ENCODE peak calls at places on chromosomes 12 and 14, in four cellular contexts. V is adrenal gland, R is MM.1S, G is esophagus squamous epithelium. S is an unnamed sample.

GRCh38 chr12:19273482-19274330 is 144.2 kb downstream of the PLEKHA5 start:
- DNase-seq in V (peak; percentile 90), R (no peak), G (no peak), S (peak; percentile 63)

GRCh38 chr12:95225645-95226212 is 8.1 kb downstream of the VEZT start:
- DNase-seq in V (peak; percentile 52), R (no peak), G (no peak), S (no peak)

GRCh38 chr12:122021193-122021821 is 377 bp upstream of the BCL7A start:
- DNase-seq in V (peak; percentile 34), R (no peak), G (no peak), S (peak; percentile 54)

GRCh38 chr12:93273834-93274705 is 103.7 kb upstream of the NUDT4 start:
- DNase-seq in V (no peak), R (no peak), G (no peak), S (no peak)

GRCh38 chr12:132282031-132282949 is 47.1 kb downstream of the GALNT9 start:
- DNase-seq in V (peak; percentile 21), R (no peak), G (no peak), S (no peak)

GRCh38 chr12:50276912-50277671 is 6.2 kb downstream of the LIMA1 start:
- DNase-seq in V (no peak), R (no peak), G (no peak), S (no peak)

GRCh38 chr14:68384335-68384734 is 408.5 kb downstream of the ZFP36L1 start:
- DNase-seq in V (peak; percentile 65), R (no peak), G (no peak), S (peak; percentile 57)

GRCh38 chr12:19799216-19799615 is 359.9 kb downstream of the AEBP2 start:
- DNase-seq in V (no peak), R (no peak), G (no peak), S (no peak)

GRCh38 chr12:88931598-88931997 is 351.3 kb upstream of the KITLG start:
- DNase-seq in V (no peak), R (no peak), G (no peak), S (no peak)

GRCh38 chr14:54669759-54670630 is 103.1 kb downstream of the SAMD4A start:
- DNase-seq in V (no peak), R (no peak), G (no peak), S (no peak)

GRCh38 chr14:77965919-77966435 is 166.1 kb downstream of the ADCK1 start:
- DNase-seq in V (peak; percentile 51), R (peak; percentile 12), G (no peak), S (peak; percentile 95)

GRCh38 chr12:91870872-91871707 is 274.6 kb downstream of the BTG1 start:
- DNase-seq in V (no peak), R (no peak), G (no peak), S (no peak)

GRCh38 chr12:25241171-25242020 is 9.3 kb downstream of the KRAS start:
- DNase-seq in V (no peak), R (peak; percentile 73), G (no peak), S (no peak)

GRCh38 chr14:30928462-30928861 is 54.1 kb downstream of the COCH start:
- DNase-seq in V (no peak), R (no peak), G (no peak), S (no peak)

GRCh38 chr12:106125351-106126085 is 13.2 kb downstream of the NUAK1 start:
- DNase-seq in V (no peak), R (no peak), G (no peak), S (no peak)
- H3K4me1 ChIP-seq in V (peaks cover 11% of the 10 kb centered on the region), R (peaks cover 4% of the 10 kb centered on the region), G (peaks cover 72% of the 10 kb centered on the region), S (peaks cover 29% of the 10 kb centered on the region)

DNA sequence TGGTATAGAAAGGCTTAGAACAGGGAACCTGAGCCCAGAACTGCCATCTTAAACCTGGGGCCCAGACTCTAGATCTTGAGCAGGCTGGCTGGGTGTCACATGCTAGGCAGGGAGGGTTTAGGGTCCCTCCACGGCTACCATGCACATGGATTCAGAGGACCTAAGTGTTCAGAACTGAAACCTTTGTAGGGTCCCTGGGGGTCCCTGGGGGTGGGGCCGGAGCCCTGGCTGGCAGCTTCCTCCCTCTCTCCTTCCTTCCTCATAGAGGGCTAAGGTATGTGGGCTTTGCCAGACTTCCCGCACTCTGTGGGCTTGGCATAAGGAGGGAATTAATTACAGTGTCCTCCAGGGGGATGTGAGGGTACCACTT is 4.6 kb upstream of the ZNF385A start:
- DNase-seq in V (no peak), R (no peak), G (no peak), S (no peak)
- H3K4me1 ChIP-seq in V (peaks cover 9% of the 10 kb centered on the region), R (peaks cover 17% of the 10 kb centered on the region), G (peaks cover 99% of the 10 kb centered on the region), S (peaks cover 55% of the 10 kb centered on the region)

DNA sequence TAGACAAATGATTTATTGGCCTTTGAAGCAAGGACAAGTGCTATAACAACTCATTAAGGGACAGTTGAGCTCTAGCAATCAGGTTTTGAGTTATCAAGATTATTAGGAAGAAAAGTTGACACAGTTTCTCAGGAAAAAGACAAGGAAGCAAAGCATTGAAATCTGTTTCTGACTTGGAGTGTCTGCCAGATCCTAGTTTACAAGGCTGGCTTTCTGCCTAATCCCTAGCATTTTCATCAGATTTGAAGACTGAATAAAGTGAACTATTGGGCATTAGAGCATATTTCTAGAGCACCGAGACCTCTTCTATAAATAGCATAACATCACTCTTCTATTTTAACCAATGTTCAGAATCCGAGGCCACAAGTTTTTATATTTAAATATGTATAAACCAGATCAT is 7.0 kb downstream of the SYT1 start:
- DNase-seq in V (no peak), R (no peak), G (no peak), S (no peak)
- H3K4me1 ChIP-seq in V (no peaks in the 10 kb centered on the region), R (no peaks in the 10 kb centered on the region), G (no peaks in the 10 kb centered on the region), S (no peaks in the 10 kb centered on the region)

DNA sequence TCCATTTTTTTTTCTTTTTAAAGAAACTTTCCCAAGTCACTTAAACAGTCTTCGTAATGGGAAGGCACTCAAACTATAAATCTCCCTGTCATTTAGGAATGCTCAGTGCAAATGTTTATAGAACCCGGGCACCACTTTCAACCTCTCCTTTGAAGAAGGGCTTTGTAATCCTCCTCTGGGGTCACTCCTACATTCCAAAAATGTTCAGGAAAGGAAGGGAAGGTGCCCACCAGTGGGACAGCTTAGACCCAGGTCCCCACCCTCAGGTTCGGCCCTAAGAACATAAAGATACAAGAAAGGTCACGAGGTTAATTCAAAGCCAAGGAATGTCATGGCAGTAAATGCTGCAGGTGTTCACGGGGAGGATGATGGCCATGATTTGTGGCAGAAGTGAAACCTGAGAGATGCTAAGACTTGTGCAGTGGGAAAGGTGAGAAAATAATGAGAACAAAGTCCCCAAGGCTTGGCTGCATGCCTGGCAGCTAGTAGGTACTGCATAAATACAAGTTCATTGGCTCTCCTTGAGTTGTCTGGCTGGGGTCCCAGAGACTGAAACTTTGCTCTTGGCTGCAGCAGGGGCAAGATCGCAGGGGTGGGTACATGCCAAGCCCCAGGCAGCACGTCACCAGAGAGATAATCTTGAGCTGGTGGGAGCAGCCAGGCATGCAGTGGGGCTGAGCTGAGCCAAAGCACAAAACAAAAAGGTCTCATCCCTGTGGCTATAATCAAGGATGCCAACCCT is 21.1 kb downstream of the KRT18 start:
- DNase-seq in V (no peak), R (no peak), G (no peak), S (peak; percentile 98)
- H3K4me1 ChIP-seq in V (no peaks in the 10 kb centered on the region), R (no peaks in the 10 kb centered on the region), G (peaks cover 34% of the 10 kb centered on the region), S (peaks cover 15% of the 10 kb centered on the region)

GRCh38 chr14:20970647-20970982 is 15.3 kb downstream of the RNASE2 start:
- DNase-seq in V (no peak), R (no peak), G (no peak), S (no peak)
- H3K4me1 ChIP-seq in V (peaks cover 21% of the 10 kb centered on the region), R (no peaks in the 10 kb centered on the region), G (peaks cover 28% of the 10 kb centered on the region), S (no peaks in the 10 kb centered on the region)

GRCh38 chr12:52050116-52050770 is 999 bp upstream of the NR4A1 start:
- DNase-seq in V (peak; percentile 77), R (peak; percentile 2), G (no peak), S (peak; percentile 69)
- H3K4me1 ChIP-seq in V (peaks cover 13% of the 10 kb centered on the region), R (peaks cover 26% of the 10 kb centered on the region), G (peaks cover 73% of the 10 kb centered on the region), S (peaks cover 26% of the 10 kb centered on the region)

GRCh38 chr12:79885956-79886490 is 48.9 kb downstream of the PPP1R12A start:
- DNase-seq in V (no peak), R (no peak), G (no peak), S (no peak)

GRCh38 chr12:79884401-79885006 is 50.4 kb downstream of the PPP1R12A start:
- DNase-seq in V (no peak), R (no peak), G (no peak), S (no peak)

GRCh38 chr12:79887912-79888311 is 47.0 kb downstream of the PPP1R12A start:
- DNase-seq in V (no peak), R (no peak), G (no peak), S (no peak)

GRCh38 chr12:79883216-79883615 is 51.7 kb downstream of the PPP1R12A start:
- DNase-seq in V (no peak), R (no peak), G (no peak), S (no peak)

DNA sequence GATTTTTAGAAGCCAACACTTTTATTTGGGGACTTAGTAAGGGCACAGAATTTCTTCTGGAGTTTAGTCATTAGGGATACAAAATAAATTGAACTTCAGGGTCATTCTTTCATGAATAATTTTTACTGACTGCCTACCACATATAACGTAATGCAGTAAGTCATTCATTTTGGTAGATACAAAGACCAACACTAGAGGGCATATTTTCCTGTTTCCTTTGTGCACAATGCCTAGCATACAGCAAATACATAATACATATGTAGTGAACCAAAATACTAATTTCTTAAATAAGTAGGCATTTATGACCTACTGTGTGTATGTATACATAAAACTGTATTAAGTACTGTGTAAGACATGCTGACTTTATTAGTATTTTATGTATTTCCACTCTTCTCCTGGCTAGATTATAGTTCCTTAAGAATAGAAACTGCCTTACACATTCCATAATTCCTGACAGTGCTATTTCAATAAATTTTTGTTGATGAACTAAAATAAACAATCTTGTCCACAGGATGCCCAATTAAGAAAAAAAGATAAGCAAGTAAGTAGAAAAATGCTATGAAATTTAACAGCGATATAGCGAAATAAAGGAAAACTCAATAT is 47.9 kb downstream of the PPP1R12A start:
- DNase-seq in V (no peak), R (peak; percentile 63), G (no peak), S (no peak)
- H3K4me1 ChIP-seq in V (no peaks in the 10 kb centered on the region), R (peaks cover 3% of the 10 kb centered on the region), G (peaks cover 75% of the 10 kb centered on the region), S (peaks cover 38% of the 10 kb centered on the region)

S was measured in thyroid gland.